ENCODE peak calls at places on chromosome 19, in five cellular contexts. One of them, this sample, is unnamed.

GRCh38 chr19:7504684-7505083 is 11.2 kb upstream of the ZNF358 start:
- DNase-seq in activated CD4-positive, alpha-beta T cell treated with anti-CD3 and anti-CD28 coated beads for 36 hours: no peak
- DNase-seq in activated T-helper 1 cell treated with Interleukin-2 at 50 U/mL for 16 hours: no peak
- DNase-seq in EH: no peak
- DNase-seq in nephron progenitor cell: no peak
- DNase-seq in this sample: no peak

GRCh38 chr19:5317321-5317720 is 23.3 kb downstream of the PTPRS start:
- DNase-seq in activated CD4-positive, alpha-beta T cell treated with anti-CD3 and anti-CD28 coated beads for 36 hours: no peak
- DNase-seq in activated T-helper 1 cell treated with Interleukin-2 at 50 U/mL for 16 hours: no peak
- DNase-seq in EH: no peak
- DNase-seq in nephron progenitor cell: no peak
- DNase-seq in this sample: no peak

GRCh38 chr19:49847731-49848696 is 2.9 kb upstream of the PTOV1 start:
- DNase-seq in activated CD4-positive, alpha-beta T cell treated with anti-CD3 and anti-CD28 coated beads for 36 hours: peak
- DNase-seq in activated T-helper 1 cell treated with Interleukin-2 at 50 U/mL for 16 hours: no peak
- DNase-seq in EH: peak
- DNase-seq in nephron progenitor cell: no peak
- DNase-seq in this sample: no peak

GRCh38 chr19:18254546-18255500 is 19.4 kb downstream of the IQCN start:
- DNase-seq in activated CD4-positive, alpha-beta T cell treated with anti-CD3 and anti-CD28 coated beads for 36 hours: no peak
- DNase-seq in activated T-helper 1 cell treated with Interleukin-2 at 50 U/mL for 16 hours: no peak
- DNase-seq in EH: no peak
- DNase-seq in nephron progenitor cell: no peak
- DNase-seq in this sample: no peak

GRCh38 chr19:13215572-13216380 is 65.6 kb downstream of the IER2 start:
- DNase-seq in activated CD4-positive, alpha-beta T cell treated with anti-CD3 and anti-CD28 coated beads for 36 hours: peak
- DNase-seq in activated T-helper 1 cell treated with Interleukin-2 at 50 U/mL for 16 hours: peak
- DNase-seq in EH: no peak
- DNase-seq in nephron progenitor cell: no peak
- DNase-seq in this sample: no peak

GRCh38 chr19:45396389-45397260 is 8.2 kb downstream of the PPP1R13L start:
- DNase-seq in activated CD4-positive, alpha-beta T cell treated with anti-CD3 and anti-CD28 coated beads for 36 hours: no peak
- DNase-seq in activated T-helper 1 cell treated with Interleukin-2 at 50 U/mL for 16 hours: no peak
- DNase-seq in EH: no peak
- DNase-seq in nephron progenitor cell: peak
- DNase-seq in this sample: no peak

GRCh38 chr19:33132425-33132824 is 511 bp downstream of the WDR88 start:
- DNase-seq in activated CD4-positive, alpha-beta T cell treated with anti-CD3 and anti-CD28 coated beads for 36 hours: peak
- DNase-seq in activated T-helper 1 cell treated with Interleukin-2 at 50 U/mL for 16 hours: no peak
- DNase-seq in EH: no peak
- DNase-seq in nephron progenitor cell: no peak
- DNase-seq in this sample: peak

GRCh38 chr19:49132974-49133609 is 13.7 kb downstream of the PPFIA3 start:
- DNase-seq in activated CD4-positive, alpha-beta T cell treated with anti-CD3 and anti-CD28 coated beads for 36 hours: peak
- DNase-seq in activated T-helper 1 cell treated with Interleukin-2 at 50 U/mL for 16 hours: no peak
- DNase-seq in EH: no peak
- DNase-seq in nephron progenitor cell: no peak
- DNase-seq in this sample: peak

GRCh38 chr19:39524495-39524894 is 8.2 kb downstream of the EID2B start:
- DNase-seq in activated CD4-positive, alpha-beta T cell treated with anti-CD3 and anti-CD28 coated beads for 36 hours: no peak
- DNase-seq in activated T-helper 1 cell treated with Interleukin-2 at 50 U/mL for 16 hours: no peak
- DNase-seq in EH: no peak
- DNase-seq in nephron progenitor cell: no peak
- DNase-seq in this sample: peak

GRCh38 chr19:41321600-41322270 is 11.8 kb downstream of the CCDC97 start:
- DNase-seq in activated CD4-positive, alpha-beta T cell treated with anti-CD3 and anti-CD28 coated beads for 36 hours: no peak
- DNase-seq in activated T-helper 1 cell treated with Interleukin-2 at 50 U/mL for 16 hours: no peak
- DNase-seq in EH: peak
- DNase-seq in nephron progenitor cell: peak
- DNase-seq in this sample: peak

GRCh38 chr19:33214621-33215020 is 11.0 kb downstream of the SLC7A10 start:
- DNase-seq in activated CD4-positive, alpha-beta T cell treated with anti-CD3 and anti-CD28 coated beads for 36 hours: no peak
- DNase-seq in activated T-helper 1 cell treated with Interleukin-2 at 50 U/mL for 16 hours: no peak
- DNase-seq in EH: peak
- DNase-seq in nephron progenitor cell: peak
- DNase-seq in this sample: peak

GRCh38 chr19:41244117-41244516 is 20.1 kb upstream of the HNRNPUL1 start:
- DNase-seq in activated CD4-positive, alpha-beta T cell treated with anti-CD3 and anti-CD28 coated beads for 36 hours: no peak
- DNase-seq in activated T-helper 1 cell treated with Interleukin-2 at 50 U/mL for 16 hours: no peak
- DNase-seq in EH: no peak
- DNase-seq in nephron progenitor cell: no peak
- DNase-seq in this sample: no peak

GRCh38 chr19:294819-295686 is 3.9 kb upstream of the PLPP2 start:
- DNase-seq in activated CD4-positive, alpha-beta T cell treated with anti-CD3 and anti-CD28 coated beads for 36 hours: peak
- DNase-seq in activated T-helper 1 cell treated with Interleukin-2 at 50 U/mL for 16 hours: peak
- DNase-seq in EH: peak
- DNase-seq in nephron progenitor cell: peak
- DNase-seq in this sample: peak

GRCh38 chr19:28864577-28865042 is 348.3 kb downstream of the UQCRFS1 start:
- DNase-seq in activated CD4-positive, alpha-beta T cell treated with anti-CD3 and anti-CD28 coated beads for 36 hours: no peak
- DNase-seq in activated T-helper 1 cell treated with Interleukin-2 at 50 U/mL for 16 hours: no peak
- DNase-seq in EH: peak
- DNase-seq in nephron progenitor cell: no peak
- DNase-seq in this sample: no peak

GRCh38 chr19:3556978-3557460 is 367 bp downstream of the MFSD12 start:
- DNase-seq in activated CD4-positive, alpha-beta T cell treated with anti-CD3 and anti-CD28 coated beads for 36 hours: peak
- DNase-seq in activated T-helper 1 cell treated with Interleukin-2 at 50 U/mL for 16 hours: peak
- DNase-seq in EH: peak
- DNase-seq in nephron progenitor cell: peak
- DNase-seq in this sample: peak

GRCh38 chr19:50983625-50984292 is at the start of gene KLK7:
- DNase-seq in activated CD4-positive, alpha-beta T cell treated with anti-CD3 and anti-CD28 coated beads for 36 hours: no peak
- DNase-seq in activated T-helper 1 cell treated with Interleukin-2 at 50 U/mL for 16 hours: no peak
- DNase-seq in EH: no peak
- DNase-seq in nephron progenitor cell: no peak
- DNase-seq in this sample: peak

GRCh38 chr19:39923862-39924261 is 10.6 kb downstream of the FCGBP start:
- DNase-seq in activated CD4-positive, alpha-beta T cell treated with anti-CD3 and anti-CD28 coated beads for 36 hours: no peak
- DNase-seq in activated T-helper 1 cell treated with Interleukin-2 at 50 U/mL for 16 hours: no peak
- DNase-seq in EH: no peak
- DNase-seq in nephron progenitor cell: no peak
- DNase-seq in this sample: no peak

GRCh38 chr19:45766919-45767346 is 2.1 kb downstream of the SIX5 start:
- DNase-seq in activated CD4-positive, alpha-beta T cell treated with anti-CD3 and anti-CD28 coated beads for 36 hours: no peak
- DNase-seq in activated T-helper 1 cell treated with Interleukin-2 at 50 U/mL for 16 hours: no peak
- DNase-seq in EH: peak
- DNase-seq in nephron progenitor cell: peak
- DNase-seq in this sample: no peak

GRCh38 chr19:5572556-5573286 is 5.0 kb upstream of the TINCR start:
- DNase-seq in activated CD4-positive, alpha-beta T cell treated with anti-CD3 and anti-CD28 coated beads for 36 hours: no peak
- DNase-seq in activated T-helper 1 cell treated with Interleukin-2 at 50 U/mL for 16 hours: no peak
- DNase-seq in EH: no peak
- DNase-seq in nephron progenitor cell: no peak
- DNase-seq in this sample: no peak

GRCh38 chr19:12774588-12775555 is at the start of gene HOOK2:
- DNase-seq in activated CD4-positive, alpha-beta T cell treated with anti-CD3 and anti-CD28 coated beads for 36 hours: peak
- DNase-seq in activated T-helper 1 cell treated with Interleukin-2 at 50 U/mL for 16 hours: no peak
- DNase-seq in EH: no peak
- DNase-seq in nephron progenitor cell: no peak
- DNase-seq in this sample: peak

GRCh38 chr19:10580979-10581631 is 6.0 kb downstream of the AP1M2 start:
- DNase-seq in activated CD4-positive, alpha-beta T cell treated with anti-CD3 and anti-CD28 coated beads for 36 hours: peak
- DNase-seq in activated T-helper 1 cell treated with Interleukin-2 at 50 U/mL for 16 hours: peak
- DNase-seq in EH: peak
- DNase-seq in nephron progenitor cell: peak
- DNase-seq in this sample: peak

GRCh38 chr19:18339703-18340102 is 695 bp upstream of the PGPEP1 start:
- DNase-seq in activated CD4-positive, alpha-beta T cell treated with anti-CD3 and anti-CD28 coated beads for 36 hours: no peak
- DNase-seq in activated T-helper 1 cell treated with Interleukin-2 at 50 U/mL for 16 hours: no peak
- DNase-seq in EH: peak
- DNase-seq in nephron progenitor cell: peak
- DNase-seq in this sample: peak

GRCh38 chr19:2555422-2556220 is 79.7 kb downstream of the GADD45B start:
- DNase-seq in activated CD4-positive, alpha-beta T cell treated with anti-CD3 and anti-CD28 coated beads for 36 hours: no peak
- DNase-seq in activated T-helper 1 cell treated with Interleukin-2 at 50 U/mL for 16 hours: no peak
- DNase-seq in EH: no peak
- DNase-seq in nephron progenitor cell: no peak
- DNase-seq in this sample: peak

GRCh38 chr19:51194527-51195315 is 30.2 kb upstream of the CD33 start:
- DNase-seq in activated CD4-positive, alpha-beta T cell treated with anti-CD3 and anti-CD28 coated beads for 36 hours: no peak
- DNase-seq in activated T-helper 1 cell treated with Interleukin-2 at 50 U/mL for 16 hours: no peak
- DNase-seq in EH: no peak
- DNase-seq in nephron progenitor cell: no peak
- DNase-seq in this sample: peak

GRCh38 chr19:23351806-23352205 is 43.5 kb downstream of the ZNF91 start:
- DNase-seq in activated CD4-positive, alpha-beta T cell treated with anti-CD3 and anti-CD28 coated beads for 36 hours: no peak
- DNase-seq in activated T-helper 1 cell treated with Interleukin-2 at 50 U/mL for 16 hours: no peak
- DNase-seq in EH: no peak
- DNase-seq in nephron progenitor cell: no peak
- DNase-seq in this sample: no peak

GRCh38 chr19:45641274-45642105 is 2.3 kb upstream of the EML2 start:
- DNase-seq in activated CD4-positive, alpha-beta T cell treated with anti-CD3 and anti-CD28 coated beads for 36 hours: peak
- DNase-seq in activated T-helper 1 cell treated with Interleukin-2 at 50 U/mL for 16 hours: peak
- DNase-seq in EH: peak
- DNase-seq in nephron progenitor cell: peak
- DNase-seq in this sample: peak

GRCh38 chr19:16111909-16112752 is 442 bp downstream of the RAB8A start:
- DNase-seq in activated CD4-positive, alpha-beta T cell treated with anti-CD3 and anti-CD28 coated beads for 36 hours: no peak
- DNase-seq in activated T-helper 1 cell treated with Interleukin-2 at 50 U/mL for 16 hours: no peak
- DNase-seq in EH: no peak
- DNase-seq in nephron progenitor cell: no peak
- DNase-seq in this sample: no peak

GRCh38 chr19:32138416-32138815 is 207.0 kb upstream of the ZNF507 start:
- DNase-seq in activated CD4-positive, alpha-beta T cell treated with anti-CD3 and anti-CD28 coated beads for 36 hours: no peak
- DNase-seq in activated T-helper 1 cell treated with Interleukin-2 at 50 U/mL for 16 hours: no peak
- DNase-seq in EH: no peak
- DNase-seq in nephron progenitor cell: no peak
- DNase-seq in this sample: no peak

This sample was measured in left kidney.